ENCODE peak calls at places on chromosomes 5 and 9, in nine cellular contexts. A is caudate nucleus; O is A549; C is lung microvascular endothelial cell; P is germinal center; I is T-helper 17 cell; K is stimulated activated naive CD4-positive, alpha-beta T cell; Z is NCI-H1417 treated with DMSO at 0.1 percent for 48 hours; T is NCI-H510A treated with DMSO at 0.1 percent for 48 hours. J is an unnamed sample.
A peak's percentile ranks its signal among the peaks of the same experiment; 100 is the strongest.

GRCh38 chr5:172549708-172550095 is 91.4 kb upstream of the NEURL1B start:
- DNase-seq in A (no peak), O (no peak), C (no peak), P (no peak), I (no peak), K (no peak), Z (peak; percentile 6), T (no peak), J (peak; percentile 46)

GRCh38 chr5:80231243-80231642 is 24.6 kb downstream of the SERINC5 start:
- DNase-seq in A (no peak), O (no peak), C (no peak), P (no peak), I (no peak), K (no peak), Z (no peak), T (no peak), J (no peak)

GRCh38 chr5:10548418-10549122 is 15.3 kb upstream of the ANKRD33B start:
- DNase-seq in A (no peak), O (no peak), C (no peak), P (no peak), I (no peak), K (no peak), Z (no peak), T (no peak), J (no peak)

GRCh38 chr5:7157083-7157482 is 238.9 kb upstream of the ADCY2 start:
- DNase-seq in A (no peak), O (no peak), C (no peak), P (no peak), I (no peak), K (no peak), Z (no peak), T (no peak), J (no peak)

GRCh38 chr5:148091991-148092964 is 28.5 kb downstream of the SPINK5 start:
- DNase-seq in A (no peak), O (no peak), C (peak; percentile 55), P (no peak), I (no peak), K (no peak), Z (no peak), T (no peak), J (no peak)

GRCh38 chr5:137611011-137611580 is 112.0 kb upstream of the SPOCK1 start:
- DNase-seq in A (no peak), O (no peak), C (no peak), P (no peak), I (no peak), K (no peak), Z (no peak), T (no peak), J (no peak)

GRCh38 chr5:149367249-149367971 is 9.6 kb downstream of the PCYOX1L start:
- DNase-seq in A (no peak), O (peak; percentile 96), C (peak; percentile 71), P (peak; percentile 82), I (peak; percentile 47), K (peak; percentile 62), Z (no peak), T (peak; percentile 79), J (peak; percentile 81)

GRCh38 chr5:81537905-81538535 is 144.1 kb upstream of the ACOT12 start:
- DNase-seq in A (no peak), O (no peak), C (no peak), P (no peak), I (no peak), K (peak; percentile 66), Z (no peak), T (no peak), J (no peak)

GRCh38 chr9:111298831-111299603 is 31.0 kb downstream of the OR2K2 start:
- DNase-seq in A (no peak), O (peak; percentile 16), C (peak; percentile 62), P (peak; percentile 7), I (no peak), K (peak; percentile 23), Z (peak; percentile 34), T (peak; percentile 74), J (peak; percentile 85)

GRCh38 chr9:122179690-122180074 is 20.0 kb downstream of the MORN5 start:
- DNase-seq in A (no peak), O (no peak), C (no peak), P (no peak), I (no peak), K (no peak), Z (no peak), T (no peak), J (no peak)

GRCh38 chr9:82677086-82677485 is 385.9 kb downstream of the RASEF start:
- DNase-seq in A (no peak), O (no peak), C (no peak), P (no peak), I (no peak), K (no peak), Z (no peak), T (no peak), J (no peak)

GRCh38 chr9:111957856-111958631 is 61.4 kb downstream of the UGCG start:
- DNase-seq in A (no peak), O (no peak), C (no peak), P (no peak), I (no peak), K (peak; percentile 29), Z (no peak), T (peak; percentile 85), J (peak; percentile 98)

GRCh38 chr9:75672478-75672877 is 218.0 kb upstream of the PCSK5 start:
- DNase-seq in A (no peak), O (no peak), C (no peak), P (no peak), I (no peak), K (no peak), Z (no peak), T (no peak), J (no peak)

GRCh38 chr9:133711428-133712220 is 26.5 kb downstream of the SARDH start:
- DNase-seq in A (no peak), O (no peak), C (no peak), P (no peak), I (no peak), K (no peak), Z (no peak), T (no peak), J (peak; percentile 91)

GRCh38 chr9:105157178-105157583 is 87.3 kb upstream of the SLC44A1 start:
- DNase-seq in A (peak; percentile 20), O (peak; percentile 80), C (peak; percentile 26), P (peak; percentile 28), I (peak; percentile 6), K (peak; percentile 52), Z (peak; percentile 38), T (peak; percentile 63), J (peak; percentile 88)

GRCh38 chr9:137502008-137502913 is 43.1 kb upstream of the NSMF start:
- DNase-seq in A (no peak), O (peak; percentile 84), C (no peak), P (peak; percentile 66), I (no peak), K (no peak), Z (no peak), T (no peak), J (no peak)

GRCh38 chr5:45684118-45684517 is 12.1 kb downstream of the HCN1 start:
- DNase-seq in A (no peak), O (no peak), C (no peak), P (no peak), I (no peak), K (no peak), Z (no peak), T (no peak), J (no peak)

GRCh38 chr9:114207034-114207815 is 51.9 kb downstream of the COL27A1 start:
- DNase-seq in A (no peak), O (no peak), C (no peak), P (no peak), I (no peak), K (no peak), Z (no peak), T (no peak), J (peak; percentile 79)

GRCh38 chr9:96061293-96061987 is 185.9 kb downstream of the ERCC6L2 start:
- DNase-seq in A (peak; percentile 11), O (peak; percentile 25), C (peak; percentile 79), P (no peak), I (peak; percentile 16), K (peak; percentile 53), Z (no peak), T (no peak), J (peak; percentile 30)

GRCh38 chr5:17882760-17883488 is 248.7 kb downstream of the TAF11L14 start:
- DNase-seq in A (no peak), O (no peak), C (no peak), P (no peak), I (no peak), K (no peak), Z (peak; percentile 88), T (no peak), J (no peak)

GRCh38 chr9:76161546-76161945 is 232.7 kb downstream of the RFK start:
- DNase-seq in A (no peak), O (no peak), C (no peak), P (no peak), I (no peak), K (no peak), Z (no peak), T (no peak), J (peak; percentile 89)

GRCh38 chr5:13814293-13814692 is 130.2 kb downstream of the DNAH5 start:
- DNase-seq in A (no peak), O (no peak), C (peak; percentile 8), P (no peak), I (no peak), K (no peak), Z (no peak), T (no peak), J (no peak)

GRCh38 chr5:96432245-96433065 is 593 bp downstream of the PCSK1 start:
- DNase-seq in A (no peak), O (no peak), C (no peak), P (no peak), I (no peak), K (no peak), Z (no peak), T (peak; percentile 64), J (peak; percentile 20)

GRCh38 chr9:129458663-129459549 is 162.0 kb downstream of the C9orf50 start:
- DNase-seq in A (no peak), O (no peak), C (no peak), P (peak; percentile 45), I (peak; percentile 19), K (peak; percentile 44), Z (no peak), T (peak; percentile 47), J (no peak)

GRCh38 chr9:129983891-129984290 is 59.1 kb downstream of the FNBP1 start:
- DNase-seq in A (no peak), O (no peak), C (no peak), P (no peak), I (no peak), K (no peak), Z (no peak), T (no peak), J (no peak)

GRCh38 chr5:139383275-139383992 is at the start of gene SLC23A1:
- DNase-seq in A (no peak), O (peak; percentile 61), C (no peak), P (no peak), I (no peak), K (no peak), Z (no peak), T (no peak), J (no peak)

GRCh38 chr9:71249729-71250317 is 128.4 kb upstream of the TRPM3 start:
- DNase-seq in A (no peak), O (peak; percentile 55), C (peak; percentile 75), P (peak; percentile 22), I (no peak), K (no peak), Z (peak; percentile 71), T (peak; percentile 53), J (peak; percentile 83)

GRCh38 chr5:1521671-1522600 is 1.8 kb downstream of the LPCAT1 start:
- DNase-seq in A (no peak), O (no peak), C (no peak), P (no peak), I (no peak), K (no peak), Z (no peak), T (no peak), J (peak; percentile 49)

GRCh38 chr9:121233906-121234901 is 32.5 kb upstream of the RAB14 start:
- DNase-seq in A (no peak), O (no peak), C (peak; percentile 13), P (no peak), I (no peak), K (no peak), Z (no peak), T (peak; percentile 17), J (no peak)

GRCh38 chr9:72524820-72525539 is 3.6 kb downstream of the TMC1 start:
- DNase-seq in A (no peak), O (peak; percentile 74), C (peak; percentile 24), P (no peak), I (peak; percentile 6), K (no peak), Z (no peak), T (peak; percentile 17), J (no peak)

GRCh38 chr5:172444626-172445365 is 9.5 kb downstream of the SH3PXD2B start:
- DNase-seq in A (no peak), O (no peak), C (no peak), P (no peak), I (no peak), K (no peak), Z (no peak), T (no peak), J (no peak)

J was measured in cardiac muscle cell.